ENCODE peak calls at places on chromosomes 1 and 21, in five cellular contexts. T is RCC 7860; B is activated effector memory CD4-positive, alpha-beta T cell treated with Interleukin-2 at 50 U/mL for 16 hours; A is H7; C is GM04504. J is an unnamed sample.

GRCh38 chr1:17405898-17406759 is 33.3 kb downstream of the RCC2 start:
- DNase-seq in T (peak), B (no peak), A (peak), C (peak), J (peak)

GRCh38 chr1:216224233-216224632 is 199.0 kb downstream of the USH2A start:
- DNase-seq in T (no peak), B (no peak), A (no peak), C (no peak), J (no peak)

GRCh38 chr1:198528376-198528775 is 12.1 kb downstream of the ATP6V1G3 start:
- DNase-seq in T (no peak), B (no peak), A (no peak), C (peak), J (no peak)

GRCh38 chr1:76503100-76503499 is 364.2 kb upstream of the ST6GALNAC5 start:
- DNase-seq in T (no peak), B (no peak), A (peak), C (no peak), J (no peak)

GRCh38 chr1:94926365-94926914 is 470 bp downstream of the CNN3 start:
- DNase-seq in T (no peak), B (no peak), A (peak), C (no peak), J (peak)

GRCh38 chr1:46010611-46011010 is 121.8 kb downstream of the PIK3R3 start:
- DNase-seq in T (no peak), B (no peak), A (no peak), C (no peak), J (no peak)

GRCh38 chr1:197451424-197451823 is 183.4 kb downstream of the CRB1 start:
- DNase-seq in T (no peak), B (no peak), A (no peak), C (no peak), J (no peak)

GRCh38 chr1:2556277-2557145 is at the start of gene TNFRSF14:
- DNase-seq in T (peak), B (peak), A (peak), C (peak), J (peak)

GRCh38 chr1:147569587-147570241 is 28.4 kb downstream of the BCL9 start:
- DNase-seq in T (no peak), B (no peak), A (no peak), C (no peak), J (no peak)

GRCh38 chr21:45971487-45972352 is 9.8 kb upstream of the COL6A1 start:
- DNase-seq in T (no peak), B (no peak), A (peak), C (peak), J (no peak)

GRCh38 chr1:221691320-221691719 is 50.6 kb downstream of the DUSP10 start:
- DNase-seq in T (no peak), B (no peak), A (no peak), C (no peak), J (no peak)

GRCh38 chr1:201329801-201330200 is 46.5 kb downstream of the PKP1 start:
- DNase-seq in T (no peak), B (no peak), A (no peak), C (no peak), J (no peak)

GRCh38 chr1:13469343-13469742 is 44.5 kb downstream of the LRRC38 start:
- DNase-seq in T (no peak), B (no peak), A (peak), C (no peak), J (no peak)

GRCh38 chr1:50976111-50976889 is 6.3 kb downstream of the CDKN2C start:
- DNase-seq in T (peak), B (no peak), A (peak), C (no peak), J (no peak)

GRCh38 chr1:27235827-27236226 is 1.4 kb downstream of the WDTC1 start:
- DNase-seq in T (no peak), B (no peak), A (no peak), C (no peak), J (no peak)

GRCh38 chr1:93317207-93317606 is 28.5 kb upstream of the DR1 start:
- DNase-seq in T (no peak), B (no peak), A (no peak), C (no peak), J (no peak)

GRCh38 chr21:21631961-21632360 is 633.8 kb downstream of the NCAM2 start:
- DNase-seq in T (no peak), B (no peak), A (no peak), C (no peak), J (no peak)

GRCh38 chr1:150613061-150613920 is 16.1 kb downstream of the ENSA start:
- DNase-seq in T (peak), B (no peak), A (no peak), C (peak), J (no peak)

GRCh38 chr1:119631433-119632102 is 16.5 kb downstream of the ZNF697 start:
- DNase-seq in T (peak), B (no peak), A (peak), C (no peak), J (no peak)

GRCh38 chr1:60972841-60973364 is 109.5 kb upstream of the NFIA start:
- DNase-seq in T (peak), B (no peak), A (no peak), C (peak), J (no peak)

GRCh38 chr1:107532318-107532717 is 391.5 kb downstream of the NTNG1 start:
- DNase-seq in T (no peak), B (no peak), A (no peak), C (no peak), J (no peak)

GRCh38 chr1:240189386-240189989 is 97.8 kb downstream of the FMN2 start:
- DNase-seq in T (peak), B (no peak), A (peak), C (no peak), J (no peak)

GRCh38 chr21:31157756-31158155 is 119.5 kb upstream of the KRTAP19-8 start:
- DNase-seq in T (no peak), B (no peak), A (no peak), C (no peak), J (no peak)

GRCh38 chr1:209530990-209531389 is 52.5 kb upstream of the CAMK1G start:
- DNase-seq in T (no peak), B (no peak), A (no peak), C (no peak), J (no peak)

GRCh38 chr1:159161001-159161718 is 10.3 kb upstream of the CADM3 start:
- DNase-seq in T (peak), B (peak), A (peak), C (peak), J (peak)

GRCh38 chr1:210250665-210250997 is 18.0 kb downstream of the SERTAD4 start:
- DNase-seq in T (peak), B (no peak), A (peak), C (no peak), J (no peak)

GRCh38 chr1:198763298-198763714 is 124.5 kb downstream of the PTPRC start:
- DNase-seq in T (no peak), B (no peak), A (no peak), C (peak), J (no peak)

GRCh38 chr1:45353685-45354084 is 13.4 kb upstream of the MUTYH start:
- DNase-seq in T (no peak), B (no peak), A (no peak), C (no peak), J (no peak)

GRCh38 chr1:2526824-2527552 is 592 bp upstream of the PANK4 start:
- DNase-seq in T (peak), B (no peak), A (no peak), C (peak), J (no peak)

GRCh38 chr1:203327684-203328457 is 22.6 kb downstream of the BTG2 start:
- DNase-seq in T (no peak), B (peak), A (peak), C (no peak), J (no peak)

J was measured in activated B cell treated with CpG ODN at 0.5 μM for 24 hours.